ENCODE peak calls at places on chromosomes 6 and 20, in eight cellular contexts. B is Panc1, D is MCF 10A, U is ovary, N is left lung, Y is neural crest cell, T is right lobe of liver, E is heart right ventricle. F is an unnamed sample.

GRCh38 chr6:137775192-137775591 is 91.9 kb upstream of the TNFAIP3 start:
- DNase-seq in B (no peak), D (no peak), U (no peak), N (no peak), Y (no peak), T (no peak), E (no peak), F (no peak)

GRCh38 chr6:108441141-108441540 is 119.6 kb upstream of the FOXO3 start:
- DNase-seq in B (no peak), D (no peak), U (no peak), N (no peak), Y (no peak), T (no peak), E (no peak), F (no peak)

GRCh38 chr6:112245511-112246203 is 8.7 kb downstream of the LAMA4 start:
- DNase-seq in B (no peak), D (no peak), U (no peak), N (no peak), Y (no peak), T (no peak), E (no peak), F (no peak)

GRCh38 chr6:3381233-3382065 is 75.4 kb downstream of the SLC22A23 start:
- DNase-seq in B (no peak), D (no peak), U (no peak), N (no peak), Y (no peak), T (no peak), E (peak; percentile 38), F (no peak)

GRCh38 chr20:4108495-4109306 is 93.3 kb upstream of the RNF24 start:
- DNase-seq in B (peak; percentile 90), D (peak; percentile 88), U (peak; percentile 74), N (no peak), Y (peak; percentile 62), T (peak; percentile 63), E (peak; percentile 32), F (peak; percentile 32)

GRCh38 chr20:32452776-32453466 is 94.8 kb downstream of the ASXL1 start:
- DNase-seq in B (no peak), D (no peak), U (peak; percentile 20), N (no peak), Y (no peak), T (no peak), E (no peak), F (no peak)

GRCh38 chr6:89789980-89790379 is 29.6 kb downstream of the MDN1 start:
- DNase-seq in B (no peak), D (no peak), U (no peak), N (no peak), Y (no peak), T (no peak), E (no peak), F (no peak)

GRCh38 chr6:148972481-148972880 is 225.7 kb downstream of the UST start:
- DNase-seq in B (no peak), D (peak; percentile 77), U (peak; percentile 59), N (peak; percentile 86), Y (no peak), T (no peak), E (no peak), F (no peak)

GRCh38 chr6:128507337-128508310 is 12.8 kb downstream of the PTPRK start:
- DNase-seq in B (no peak), D (peak; percentile 67), U (no peak), N (no peak), Y (no peak), T (peak; percentile 73), E (no peak), F (no peak)

GRCh38 chr6:141467881-141468280 is 664.8 kb upstream of the GJE1 start:
- DNase-seq in B (no peak), D (peak; percentile 19), U (no peak), N (no peak), Y (no peak), T (no peak), E (no peak), F (no peak)

GRCh38 chr6:139295906-139296305 is 4.1 kb upstream of the TXLNB start:
- DNase-seq in B (no peak), D (no peak), U (no peak), N (no peak), Y (no peak), T (no peak), E (no peak), F (no peak)

GRCh38 chr6:112501705-112502104 is 154.6 kb downstream of the RFPL4B start:
- DNase-seq in B (no peak), D (no peak), U (peak; percentile 37), N (no peak), Y (peak; percentile 77), T (no peak), E (peak; percentile 21), F (no peak)

GRCh38 chr6:170429457-170429856 is 122.9 kb downstream of the FAM120B start:
- DNase-seq in B (no peak), D (no peak), U (no peak), N (no peak), Y (no peak), T (no peak), E (no peak), F (no peak)

GRCh38 chr6:21953831-21954801 is 342.7 kb downstream of the PRL start:
- DNase-seq in B (no peak), D (no peak), U (peak; percentile 39), N (no peak), Y (no peak), T (no peak), E (no peak), F (no peak)

GRCh38 chr6:25482996-25483395 is 169.0 kb upstream of the SCGN start:
- DNase-seq in B (no peak), D (no peak), U (no peak), N (no peak), Y (no peak), T (no peak), E (no peak), F (no peak)

GRCh38 chr20:384723-385122 is 4.2 kb downstream of the TRIB3 start:
- DNase-seq in B (no peak), D (no peak), U (no peak), N (no peak), Y (no peak), T (no peak), E (no peak), F (no peak)

GRCh38 chr20:34337982-34338756 is 24.9 kb upstream of the ITCH start:
- DNase-seq in B (no peak), D (no peak), U (no peak), N (no peak), Y (no peak), T (no peak), E (no peak), F (no peak)

GRCh38 chr20:42945194-42945593 is 244.5 kb downstream of the PTPRT start:
- DNase-seq in B (no peak), D (no peak), U (no peak), N (no peak), Y (no peak), T (no peak), E (no peak), F (peak; percentile 53)
- TF ChIP-seq CTCF in B (no peak), D (no peak), U (no peak), N (no peak), Y (no peak), T (no peak), E (no peak), F (no peak)

GRCh38 chr6:41191569-41191968 is 9.4 kb downstream of the TREML2 start:
- DNase-seq in B (no peak), D (peak; percentile 40), U (no peak), N (peak; percentile 91), Y (peak; percentile 17), T (no peak), E (peak; percentile 45), F (no peak)

GRCh38 chr6:41193171-41193734 is 7.7 kb downstream of the TREML2 start:
- DNase-seq in B (no peak), D (no peak), U (no peak), N (no peak), Y (no peak), T (no peak), E (no peak), F (no peak)

GRCh38 chr6:41187924-41188886 is 12.7 kb downstream of the TREML2 start:
- DNase-seq in B (no peak), D (no peak), U (no peak), N (no peak), Y (no peak), T (no peak), E (no peak), F (no peak)

GRCh38 chr6:41189968-41190367 is 11.0 kb downstream of the TREML2 start:
- DNase-seq in B (no peak), D (no peak), U (no peak), N (no peak), Y (no peak), T (no peak), E (no peak), F (no peak)

GRCh38 chr6:41190791-41191190 is 10.2 kb downstream of the TREML2 start:
- DNase-seq in B (no peak), D (no peak), U (no peak), N (no peak), Y (no peak), T (no peak), E (no peak), F (no peak)
- TF ChIP-seq CTCF in B (no peak), D (no peak), U (no peak), N (no peak), Y (no peak), T (no peak), E (no peak), F (no peak)

DNA sequence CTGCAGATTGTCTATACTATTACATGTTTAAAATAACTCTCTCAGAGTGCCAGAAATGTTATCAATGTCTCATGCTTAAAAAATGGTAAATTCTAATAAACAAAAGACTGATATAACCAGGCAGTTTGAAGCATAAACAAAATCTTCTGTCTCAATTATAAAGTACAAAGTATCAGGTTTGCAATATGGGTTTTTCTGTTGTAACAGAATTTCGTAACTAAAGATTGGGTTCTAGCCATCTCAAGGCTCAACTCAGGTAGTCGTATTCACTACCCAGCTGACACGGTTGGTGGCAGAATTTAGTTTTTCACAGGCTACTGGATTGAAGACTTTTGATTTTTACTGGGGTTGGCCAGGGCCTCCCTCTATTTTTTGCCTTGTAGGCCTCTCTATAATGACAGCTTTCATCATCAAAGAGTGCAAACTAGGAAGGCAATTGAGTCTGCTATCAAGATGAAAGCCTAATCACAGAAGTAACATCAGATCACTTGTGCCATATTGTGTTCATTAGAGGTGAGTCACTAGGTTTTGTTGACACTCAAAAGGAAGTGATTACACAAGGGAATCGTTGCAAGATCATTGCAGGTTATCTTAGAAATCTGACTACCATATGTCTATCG is 3.6 kb downstream of the CYP39A1 start:
- DNase-seq in B (no peak), D (peak; percentile 77), U (no peak), N (no peak), Y (no peak), T (peak; percentile 52), E (no peak), F (no peak)
- TF ChIP-seq CTCF in B (no peak), D (no peak), U (no peak), N (no peak), Y (no peak), T (no peak), E (no peak), F (no peak)

GRCh38 chr6:44038543-44039065 is 88.6 kb downstream of the MRPL14 start:
- DNase-seq in B (no peak), D (no peak), U (no peak), N (no peak), Y (no peak), T (no peak), E (no peak), F (no peak)
- TF ChIP-seq CTCF in B (no peak), D (no peak), U (no peak), N (no peak), Y (no peak), T (no peak), E (no peak), F (no peak)

F was measured in D721Med.